ENCODE peak calls at places on chromosomes 11 and 22, in nine cellular contexts. F is NCI-H2081; M is NCI-H1092 treated with DMSO at 0.1 percent for 48 hours; B is stimulated activated CD4-positive, alpha-beta T cell treated with anti-CD3 and anti-CD28 coated beads, Interleukin-1b, Interleukin-23, amount 100 ng/mL, for 48 hours; Y is GDM1; N is HCEC 1CT; O is GM04503; I is astrocyte; K is endodermal cell. H is an unnamed sample.

GRCh38 chr22:50418624-50419023 is 56.2 kb downstream of the SBF1 start:
- DNase-seq in F (no peak), M (no peak), B (no peak), Y (no peak), N (no peak), O (no peak), I (no peak), K (no peak), H (no peak)

GRCh38 chr11:3010004-3010403 is 17.9 kb upstream of the NAP1L4 start:
- DNase-seq in F (no peak), M (no peak), B (no peak), Y (no peak), N (no peak), O (no peak), I (no peak), K (no peak), H (no peak)

GRCh38 chr11:75506827-75507226 is 18.9 kb downstream of the GDPD5 start:
- DNase-seq in F (no peak), M (no peak), B (no peak), Y (no peak), N (no peak), O (no peak), I (no peak), K (no peak), H (no peak)

GRCh38 chr22:19965771-19966709 is 24.4 kb upstream of the TXNRD2 start:
- DNase-seq in F (peak), M (peak), B (no peak), Y (no peak), N (no peak), O (no peak), I (no peak), K (peak), H (peak)

GRCh38 chr22:47452184-47452583 is 689.7 kb downstream of the TBC1D22A start:
- DNase-seq in F (no peak), M (no peak), B (no peak), Y (no peak), N (no peak), O (no peak), I (no peak), K (peak), H (peak)

GRCh38 chr22:46437990-46438389 is 99.4 kb downstream of the CELSR1 start:
- DNase-seq in F (no peak), M (peak), B (no peak), Y (no peak), N (no peak), O (no peak), I (no peak), K (no peak), H (no peak)

GRCh38 chr11:121664144-121664543 is 211.4 kb upstream of the SORL1-AS1 start:
- DNase-seq in F (no peak), M (no peak), B (no peak), Y (no peak), N (no peak), O (no peak), I (no peak), K (no peak), H (no peak)

GRCh38 chr11:127056338-127056971 is 55.9 kb upstream of the KIRREL3 start:
- DNase-seq in F (no peak), M (no peak), B (no peak), Y (no peak), N (peak), O (no peak), I (no peak), K (no peak), H (no peak)

GRCh38 chr22:33481550-33481949 is 423.4 kb upstream of the SYN3 start:
- DNase-seq in F (no peak), M (no peak), B (no peak), Y (no peak), N (no peak), O (no peak), I (no peak), K (no peak), H (no peak)

GRCh38 chr11:105202422-105202821 is 62.9 kb upstream of the CARD18 start:
- DNase-seq in F (no peak), M (no peak), B (no peak), Y (no peak), N (no peak), O (no peak), I (no peak), K (no peak), H (no peak)

GRCh38 chr11:6203327-6203726 is 2.0 kb upstream of the C11orf42 start:
- DNase-seq in F (no peak), M (no peak), B (no peak), Y (no peak), N (no peak), O (no peak), I (no peak), K (no peak), H (no peak)

GRCh38 chr22:35205141-35205775 is 52.0 kb upstream of the HMGXB4 start:
- DNase-seq in F (no peak), M (peak), B (no peak), Y (no peak), N (no peak), O (no peak), I (no peak), K (peak), H (peak)

GRCh38 chr11:67355794-67356550 is 2.6 kb upstream of the POLD4 start:
- DNase-seq in F (no peak), M (no peak), B (no peak), Y (no peak), N (no peak), O (no peak), I (no peak), K (no peak), H (no peak)

GRCh38 chr11:64534391-64534801 is 56.6 kb upstream of the SLC22A12 start:
- DNase-seq in F (no peak), M (no peak), B (no peak), Y (no peak), N (no peak), O (no peak), I (no peak), K (no peak), H (no peak)

GRCh38 chr22:39622881-39623367 is 52.4 kb downstream of the CACNA1I start:
- DNase-seq in F (no peak), M (no peak), B (peak), Y (no peak), N (no peak), O (no peak), I (no peak), K (peak), H (peak)

GRCh38 chr11:61800331-61801281 is 7.9 kb downstream of the FEN1 start:
- DNase-seq in F (no peak), M (no peak), B (no peak), Y (no peak), N (peak), O (no peak), I (no peak), K (no peak), H (no peak)

GRCh38 chr22:21102659-21103267 is 57.0 kb downstream of the LRRC74B start:
- DNase-seq in F (peak), M (peak), B (peak), Y (peak), N (peak), O (no peak), I (peak), K (peak), H (peak)

GRCh38 chr11:47345890-47346563 is 6.5 kb downstream of the MYBPC3 start:
- DNase-seq in F (no peak), M (no peak), B (no peak), Y (no peak), N (no peak), O (no peak), I (no peak), K (peak), H (no peak)

GRCh38 chr22:44971651-44972362 is 38.0 kb downstream of the PHF21B start:
- DNase-seq in F (no peak), M (no peak), B (no peak), Y (no peak), N (no peak), O (no peak), I (no peak), K (no peak), H (peak)

GRCh38 chr11:111306321-111306720 is 8.0 kb downstream of the POU2AF3 start:
- DNase-seq in F (no peak), M (no peak), B (no peak), Y (no peak), N (no peak), O (no peak), I (no peak), K (no peak), H (no peak)

GRCh38 chr11:133504906-133505305 is 27.4 kb downstream of the OPCML start:
- DNase-seq in F (no peak), M (no peak), B (no peak), Y (no peak), N (no peak), O (no peak), I (no peak), K (no peak), H (peak)

GRCh38 chr11:2462986-2463765 is 18.4 kb downstream of the KCNQ1 start:
- DNase-seq in F (no peak), M (peak), B (no peak), Y (no peak), N (no peak), O (no peak), I (no peak), K (peak), H (no peak)

GRCh38 chr11:113710989-113711388 is 4.9 kb upstream of the TMPRSS5 start:
- DNase-seq in F (no peak), M (no peak), B (no peak), Y (no peak), N (no peak), O (no peak), I (no peak), K (no peak), H (no peak)